ENCODE peak calls at places on chromosomes 11 and 22, in four cellular contexts. F is A549, Y is fibroblast of mammary gland, C is NB4. X is an unnamed sample.

GRCh38 chr11:29258411-29258810 is 758.4 kb downstream of the KCNA4 start:
- DNase-seq in F (no peak), C (no peak), Y (no peak), X (no peak)

GRCh38 chr11:117565709-117566108 is 231.3 kb downstream of the DSCAML1 start:
- DNase-seq in F (no peak), Y (no peak), C (no peak), X (no peak)

GRCh38 chr22:50153756-50154140 is 16.8 kb upstream of the PANX2 start:
- DNase-seq in Y (no peak), C (no peak), F (no peak), X (no peak)

GRCh38 chr11:126158054-126158791 is 53.2 kb downstream of the RPUSD4 start:
- DNase-seq in C (peak; percentile 63), F (no peak), Y (no peak), X (no peak)

GRCh38 chr22:48535868-48536690 is 1291.6 kb downstream of the BRD1 start:
- DNase-seq in F (no peak), C (no peak), Y (no peak), X (no peak)

GRCh38 chr11:45805305-45806071 is 539 bp downstream of the SLC35C1 start:
- DNase-seq in Y (peak; percentile 69), C (peak; percentile 60), F (peak; percentile 25), X (peak; percentile 23)

GRCh38 chr11:43765194-43765593 is 84.7 kb downstream of the HSD17B12 start:
- DNase-seq in F (no peak), Y (no peak), C (no peak), X (no peak)

GRCh38 chr22:35292786-35293185 is 6.9 kb upstream of the TOM1 start:
- DNase-seq in Y (no peak), F (no peak), C (no peak), X (no peak)

GRCh38 chr22:39946571-39947407 is 13.4 kb upstream of the TMA7B start:
- DNase-seq in C (peak; percentile 38), F (no peak), Y (no peak), X (peak; percentile 48)

GRCh38 chr22:24578355-24579241 is 14.3 kb downstream of the LRRC75B start:
- DNase-seq in C (no peak), F (no peak), Y (no peak), X (no peak)

GRCh38 chr11:32704261-32704660 is 90.2 kb downstream of the CCDC73 start:
- DNase-seq in Y (no peak), F (no peak), C (no peak), X (no peak)

GRCh38 chr11:84924290-84924689 is 702.9 kb downstream of the DLG2 start:
- DNase-seq in C (no peak), Y (no peak), F (no peak), X (no peak)

GRCh38 chr11:17703951-17704350 is 15.4 kb upstream of the MYOD1 start:
- DNase-seq in F (no peak), C (peak; percentile 53), Y (peak; percentile 49), X (peak; percentile 42)

GRCh38 chr22:27775087-27775697 is 26.4 kb downstream of the MN1 start:
- DNase-seq in Y (peak; percentile 49), F (no peak), C (no peak), X (no peak)

GRCh38 chr22:44335903-44336803 is 23.4 kb upstream of the SHISAL1 start:
- DNase-seq in C (no peak), F (no peak), Y (no peak), X (peak; percentile 7)

GRCh38 chr11:134046681-134047449 is 22.0 kb upstream of the JAM3 start:
- DNase-seq in Y (no peak), C (no peak), F (no peak), X (no peak)

GRCh38 chr11:16893456-16894076 is 120.6 kb downstream of the PLEKHA7 start:
- DNase-seq in C (no peak), Y (no peak), F (no peak), X (no peak)

GRCh38 chr22:43481528-43482309 is 69.9 kb downstream of the MPPED1 start:
- DNase-seq in Y (no peak), C (peak; percentile 58), F (no peak), X (peak; percentile 29)

GRCh38 chr11:95306816-95307215 is 75.8 kb upstream of the SESN3 start:
- DNase-seq in C (no peak), F (no peak), Y (no peak), X (no peak)

GRCh38 chr11:98736813-98737212 is 283.9 kb upstream of the CNTN5 start:
- DNase-seq in Y (no peak), C (no peak), F (no peak), X (no peak)

GRCh38 chr22:28795071-28795693 is 5.2 kb downstream of the XBP1 start:
- DNase-seq in Y (no peak), F (no peak), C (no peak), X (no peak)

GRCh38 chr11:57896641-57897145 is 127.0 kb upstream of the OR9Q1 start:
- DNase-seq in F (no peak), Y (no peak), C (no peak), X (no peak)

GRCh38 chr11:78954261-78954660 is 379.6 kb upstream of the NARS2 start:
- DNase-seq in F (no peak), C (no peak), Y (no peak), X (no peak)
- H3K4me3 ChIP-seq in F (no peak overlapping the region), C (no peak overlapping the region), Y (no peak overlapping the region), X (no peak overlapping the region)

DNA sequence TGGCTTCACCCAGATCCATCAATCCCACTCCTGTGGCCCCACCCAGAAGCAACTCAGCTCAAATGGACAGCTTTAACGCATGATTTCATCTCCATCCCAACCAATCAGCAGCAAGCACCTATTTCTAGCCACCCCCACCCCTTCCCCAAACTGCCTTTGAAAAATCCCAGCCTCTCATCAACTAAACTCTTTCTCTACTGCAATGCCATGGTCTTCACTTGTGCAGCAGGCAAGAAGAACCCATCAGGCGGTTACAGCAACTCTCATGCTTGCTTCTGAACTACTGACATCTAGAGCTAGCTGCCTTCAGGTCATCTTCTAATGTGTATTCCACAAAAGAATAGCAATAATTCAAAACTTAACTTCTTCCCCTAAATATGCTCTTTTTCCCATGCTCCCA is 42.1 kb upstream of the STK33 start:
- DNase-seq in F (no peak), C (no peak), Y (no peak), X (no peak)
- TF ChIP-seq CTCF in F (no peak), C (no peak), Y (no peak), X (no peak)

GRCh38 chr11:100689141-100689540 is 2.1 kb downstream of the ARHGAP42 start:
- DNase-seq in F (no peak), Y (no peak), C (no peak), X (no peak)
- H3K4me3 ChIP-seq in F (peak overlapping the region; percentile 77), Y (no peak overlapping the region), C (no peak overlapping the region), X (no peak overlapping the region)

GRCh38 chr11:110712643-110713468 is 619 bp upstream of the ARHGAP20 start:
- DNase-seq in Y (peak; percentile 59), F (no peak), C (no peak), X (no peak)
- TF ChIP-seq CTCF in Y (peak; percentile 21), F (no peak), C (no peak), X (no peak)